ENCODE peak calls at places on chromosomes 7 and 10, in six cellular contexts. One of them, this sample, is unnamed.

GRCh38 chr7:504221-505081 is 15.2 kb downstream of the PDGFA start:
- DNase-seq in ascending aorta: no peak
- DNase-seq in uterus: no peak
- DNase-seq in endothelial cell of umbilical vein: no peak
- DNase-seq in fibroblast of lung: no peak
- DNase-seq in OCI-LY7: no peak
- DNase-seq in this sample: peak

GRCh38 chr10:29555746-29556481 is 78.9 kb downstream of the SVIL start:
- DNase-seq in ascending aorta: peak
- DNase-seq in uterus: peak
- DNase-seq in endothelial cell of umbilical vein: no peak
- DNase-seq in fibroblast of lung: peak
- DNase-seq in OCI-LY7: no peak
- DNase-seq in this sample: no peak

GRCh38 chr10:126504051-126504760 is 115.9 kb upstream of the ADAM12 start:
- DNase-seq in ascending aorta: no peak
- DNase-seq in uterus: peak
- DNase-seq in endothelial cell of umbilical vein: peak
- DNase-seq in fibroblast of lung: peak
- DNase-seq in OCI-LY7: peak
- DNase-seq in this sample: no peak

GRCh38 chr7:74311305-74311744 is 22.1 kb downstream of the CLIP2 start:
- DNase-seq in ascending aorta: no peak
- DNase-seq in uterus: no peak
- DNase-seq in endothelial cell of umbilical vein: no peak
- DNase-seq in fibroblast of lung: peak
- DNase-seq in OCI-LY7: no peak
- DNase-seq in this sample: no peak

GRCh38 chr7:106062521-106062931 is 49.6 kb downstream of the SYPL1 start:
- DNase-seq in ascending aorta: peak
- DNase-seq in uterus: no peak
- DNase-seq in endothelial cell of umbilical vein: no peak
- DNase-seq in fibroblast of lung: no peak
- DNase-seq in OCI-LY7: peak
- DNase-seq in this sample: no peak

GRCh38 chr10:68053553-68053952 is 21.5 kb downstream of the HERC4 start:
- DNase-seq in ascending aorta: no peak
- DNase-seq in uterus: no peak
- DNase-seq in endothelial cell of umbilical vein: no peak
- DNase-seq in fibroblast of lung: no peak
- DNase-seq in OCI-LY7: no peak
- DNase-seq in this sample: no peak

GRCh38 chr10:110865804-110866482 is 5.8 kb upstream of the PDCD4 start:
- DNase-seq in ascending aorta: no peak
- DNase-seq in uterus: no peak
- DNase-seq in endothelial cell of umbilical vein: no peak
- DNase-seq in fibroblast of lung: no peak
- DNase-seq in OCI-LY7: peak
- DNase-seq in this sample: no peak

GRCh38 chr10:122263971-122264370 is 7.1 kb upstream of the BTBD16 start:
- DNase-seq in ascending aorta: peak
- DNase-seq in uterus: no peak
- DNase-seq in endothelial cell of umbilical vein: no peak
- DNase-seq in fibroblast of lung: peak
- DNase-seq in OCI-LY7: no peak
- DNase-seq in this sample: no peak

GRCh38 chr7:101743241-101743994 is 74.0 kb upstream of the CUX1 start:
- DNase-seq in ascending aorta: peak
- DNase-seq in uterus: peak
- DNase-seq in endothelial cell of umbilical vein: peak
- DNase-seq in fibroblast of lung: peak
- DNase-seq in OCI-LY7: peak
- DNase-seq in this sample: peak

GRCh38 chr7:44348851-44349781 is 23.7 kb upstream of the CAMK2B start:
- DNase-seq in ascending aorta: no peak
- DNase-seq in uterus: no peak
- DNase-seq in endothelial cell of umbilical vein: no peak
- DNase-seq in fibroblast of lung: no peak
- DNase-seq in OCI-LY7: no peak
- DNase-seq in this sample: no peak

DNA sequence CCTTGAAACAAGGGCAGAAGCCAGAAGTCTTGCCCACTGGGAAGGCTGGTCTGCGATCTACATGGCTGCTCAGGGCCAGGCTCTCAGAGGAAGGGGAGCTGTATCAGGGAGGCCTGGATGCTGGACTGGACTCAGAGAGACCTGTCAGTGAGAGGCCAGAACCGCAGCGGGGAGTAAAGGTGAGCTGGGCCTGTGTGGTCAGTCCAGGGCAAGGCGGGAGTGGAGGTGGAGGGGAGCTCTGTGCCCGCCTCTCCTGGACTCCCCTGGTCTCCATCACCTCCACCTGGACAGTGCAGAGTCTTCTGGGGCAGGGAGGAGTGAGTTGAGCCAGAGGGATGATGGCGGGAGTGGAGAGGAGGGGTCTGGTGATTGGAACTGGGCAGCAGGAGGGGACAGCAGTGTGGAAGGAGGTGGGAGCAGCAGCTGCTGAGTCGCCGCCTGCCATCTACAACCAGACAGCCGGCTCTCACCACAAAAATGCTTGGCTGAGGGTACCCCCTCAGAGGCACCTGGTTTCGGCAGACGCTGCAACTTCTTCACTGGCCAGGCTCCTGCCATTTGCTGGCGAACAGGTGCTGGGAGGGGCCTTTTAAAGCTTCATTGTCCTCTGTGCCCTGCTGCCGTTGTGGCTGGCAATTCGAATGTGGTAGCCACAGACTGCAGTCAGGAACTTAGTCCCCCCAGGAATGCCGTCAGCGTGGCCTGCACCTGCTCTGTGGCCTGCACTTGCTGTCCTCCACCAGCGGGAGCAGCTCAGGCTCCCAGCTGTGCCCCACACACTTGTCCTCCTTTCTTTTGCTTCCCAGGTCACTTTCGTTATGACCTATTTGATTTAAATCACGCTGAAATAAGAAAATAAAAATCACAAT is 3.5 kb downstream of the RASSF4 start:
- DNase-seq in ascending aorta: no peak
- DNase-seq in uterus: no peak
- DNase-seq in endothelial cell of umbilical vein: no peak
- DNase-seq in fibroblast of lung: no peak
- DNase-seq in OCI-LY7: peak
- DNase-seq in this sample: no peak
- TF ChIP-seq CTCF in ascending aorta: peak
- TF ChIP-seq CTCF in uterus: no peak
- TF ChIP-seq CTCF in endothelial cell of umbilical vein: no peak
- TF ChIP-seq CTCF in fibroblast of lung: peak
- TF ChIP-seq CTCF in OCI-LY7: peak
- TF ChIP-seq CTCF in this sample: peak

DNA sequence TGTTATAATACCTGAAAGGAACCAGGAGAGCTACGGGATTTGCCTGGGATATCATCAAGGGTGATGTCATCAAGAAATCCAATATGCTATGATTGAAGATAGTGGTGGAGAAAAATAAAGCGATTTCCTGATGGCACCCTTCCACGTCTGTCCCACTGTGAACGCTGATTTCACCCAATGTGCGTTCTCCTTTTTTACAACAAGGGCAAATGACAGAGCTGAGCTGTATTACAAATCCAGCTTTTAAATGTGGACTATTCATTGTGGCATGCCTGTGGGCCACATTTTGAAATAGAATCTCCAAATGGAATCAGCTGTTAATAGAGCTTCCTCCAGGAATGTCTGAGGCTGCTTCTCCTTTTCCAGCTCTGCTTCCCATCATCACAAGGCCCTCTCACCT is 23.3 kb downstream of the SLC13A4 start:
- DNase-seq in ascending aorta: no peak
- DNase-seq in uterus: no peak
- DNase-seq in endothelial cell of umbilical vein: no peak
- DNase-seq in fibroblast of lung: no peak
- DNase-seq in OCI-LY7: no peak
- DNase-seq in this sample: no peak
- H3K4me3 ChIP-seq in ascending aorta: no peak
- H3K4me3 ChIP-seq in uterus: no peak
- H3K4me3 ChIP-seq in endothelial cell of umbilical vein: no peak
- H3K4me3 ChIP-seq in fibroblast of lung: no peak
- H3K4me3 ChIP-seq in OCI-LY7: no peak
- H3K4me3 ChIP-seq in this sample: no peak

GRCh38 chr10:91073301-91073780 is 147.1 kb upstream of the PCGF5 start:
- DNase-seq in ascending aorta: no peak
- DNase-seq in uterus: no peak
- DNase-seq in endothelial cell of umbilical vein: peak
- DNase-seq in fibroblast of lung: no peak
- DNase-seq in OCI-LY7: no peak
- DNase-seq in this sample: no peak

GRCh38 chr10:91077549-91078017 is 142.9 kb upstream of the PCGF5 start:
- DNase-seq in ascending aorta: peak
- DNase-seq in uterus: peak
- DNase-seq in endothelial cell of umbilical vein: peak
- DNase-seq in fibroblast of lung: peak
- DNase-seq in OCI-LY7: no peak
- DNase-seq in this sample: peak

GRCh38 chr10:91071786-91072185 is 148.7 kb upstream of the PCGF5 start:
- DNase-seq in ascending aorta: no peak
- DNase-seq in uterus: no peak
- DNase-seq in endothelial cell of umbilical vein: no peak
- DNase-seq in fibroblast of lung: no peak
- DNase-seq in OCI-LY7: no peak
- DNase-seq in this sample: no peak

GRCh38 chr10:91080776-91081175 is 139.7 kb upstream of the PCGF5 start:
- DNase-seq in ascending aorta: no peak
- DNase-seq in uterus: no peak
- DNase-seq in endothelial cell of umbilical vein: no peak
- DNase-seq in fibroblast of lung: no peak
- DNase-seq in OCI-LY7: no peak
- DNase-seq in this sample: no peak

DNA sequence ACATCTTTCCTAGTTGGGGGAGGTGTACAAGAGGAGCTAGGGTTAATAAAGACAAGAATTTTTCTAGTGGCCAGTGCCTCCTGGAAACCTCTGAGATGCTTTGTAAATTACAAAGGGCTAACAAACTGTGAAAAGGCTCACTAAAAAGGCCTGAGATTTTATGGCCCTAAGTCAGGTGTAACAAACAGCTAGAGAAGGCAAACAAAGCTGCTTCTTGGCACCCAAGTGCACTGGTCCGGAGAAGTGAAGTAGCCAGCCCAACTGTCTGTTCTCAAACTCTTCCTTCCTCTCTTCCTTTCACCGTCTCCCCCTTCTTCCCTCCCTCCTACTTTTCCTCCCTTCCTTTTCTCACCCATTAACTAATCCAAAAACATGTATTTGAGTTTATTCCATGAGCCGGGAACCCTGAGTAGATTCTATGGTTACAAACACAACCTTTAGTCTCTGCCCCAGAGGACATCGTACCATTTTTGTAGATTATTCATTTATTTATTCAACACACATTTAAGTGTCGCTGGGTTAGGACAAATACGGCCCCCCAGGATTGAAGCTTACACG is 143.4 kb upstream of the PCGF5 start:
- DNase-seq in ascending aorta: no peak
- DNase-seq in uterus: no peak
- DNase-seq in endothelial cell of umbilical vein: peak
- DNase-seq in fibroblast of lung: no peak
- DNase-seq in OCI-LY7: no peak
- DNase-seq in this sample: no peak
- H3K27ac ChIP-seq in ascending aorta: peak
- H3K27ac ChIP-seq in uterus: peak
- H3K27ac ChIP-seq in endothelial cell of umbilical vein: no peak
- H3K27ac ChIP-seq in fibroblast of lung: no peak
- H3K27ac ChIP-seq in OCI-LY7: no peak
- H3K27ac ChIP-seq in this sample: peak

DNA sequence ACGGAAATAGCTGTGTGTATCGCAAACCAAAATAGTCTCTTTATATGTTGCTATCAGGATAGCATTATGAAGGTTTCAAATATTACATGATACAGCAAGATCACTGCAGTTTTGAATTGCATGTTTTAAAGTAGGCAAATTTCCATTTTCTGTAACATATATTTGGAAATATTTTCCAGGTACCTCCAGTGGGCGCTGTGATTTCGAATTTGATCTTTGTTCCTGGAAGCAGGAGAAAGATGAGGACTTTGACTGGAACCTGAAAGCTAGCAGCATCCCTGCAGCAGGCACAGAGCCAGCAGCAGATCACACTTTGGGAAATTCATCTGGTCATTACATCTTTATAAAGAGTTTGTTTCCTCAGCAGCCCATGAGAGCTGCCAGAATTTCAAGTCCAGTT is 299.0 kb downstream of the MALRD1 start:
- DNase-seq in ascending aorta: no peak
- DNase-seq in uterus: no peak
- DNase-seq in endothelial cell of umbilical vein: no peak
- DNase-seq in fibroblast of lung: peak
- DNase-seq in OCI-LY7: no peak
- DNase-seq in this sample: no peak
- TF ChIP-seq CTCF in ascending aorta: peak
- TF ChIP-seq CTCF in uterus: no peak
- TF ChIP-seq CTCF in endothelial cell of umbilical vein: no peak
- TF ChIP-seq CTCF in fibroblast of lung: peak
- TF ChIP-seq CTCF in OCI-LY7: peak
- TF ChIP-seq CTCF in this sample: no peak

GRCh38 chr7:64307254-64308018 is 6.3 kb upstream of the ZNF736 start:
- DNase-seq in ascending aorta: peak
- DNase-seq in uterus: peak
- DNase-seq in endothelial cell of umbilical vein: peak
- DNase-seq in fibroblast of lung: peak
- DNase-seq in OCI-LY7: peak
- DNase-seq in this sample: peak
- H3K4me3 ChIP-seq in ascending aorta: peak
- H3K4me3 ChIP-seq in uterus: peak
- H3K4me3 ChIP-seq in endothelial cell of umbilical vein: no peak
- H3K4me3 ChIP-seq in fibroblast of lung: peak
- H3K4me3 ChIP-seq in OCI-LY7: peak
- H3K4me3 ChIP-seq in this sample: peak

GRCh38 chr10:74923556-74923955 is 97.2 kb downstream of the KAT6B start:
- DNase-seq in ascending aorta: no peak
- DNase-seq in uterus: no peak
- DNase-seq in endothelial cell of umbilical vein: peak
- DNase-seq in fibroblast of lung: peak
- DNase-seq in OCI-LY7: peak
- DNase-seq in this sample: no peak
- H3K27ac ChIP-seq in ascending aorta: peak
- H3K27ac ChIP-seq in uterus: peak
- H3K27ac ChIP-seq in endothelial cell of umbilical vein: no peak
- H3K27ac ChIP-seq in fibroblast of lung: peak
- H3K27ac ChIP-seq in OCI-LY7: no peak
- H3K27ac ChIP-seq in this sample: peak